ENCODE peak calls at places on chromosomes 3 and 15, in nine cellular contexts. One of them, this sample, is unnamed.

GRCh38 chr15:85351965-85352364 is 28.4 kb upstream of the AKAP13 start:
- DNase-seq in mucosa of gallbladder: no peak
- DNase-seq in SW480: no peak
- DNase-seq in GOT3: no peak
- DNase-seq in SK-MEL-5: no peak
- DNase-seq in lung: no peak
- DNase-seq in ureter: no peak
- DNase-seq in ELF-1: no peak
- DNase-seq in T follicular helper cell: no peak
- DNase-seq in this sample: no peak

GRCh38 chr15:63487076-63487757 is 17.2 kb upstream of the USP3 start:
- DNase-seq in mucosa of gallbladder: peak
- DNase-seq in SW480: peak
- DNase-seq in GOT3: peak
- DNase-seq in SK-MEL-5: peak
- DNase-seq in lung: peak
- DNase-seq in ureter: peak
- DNase-seq in ELF-1: peak
- DNase-seq in T follicular helper cell: peak
- DNase-seq in this sample: peak

GRCh38 chr15:62066663-62067447 is at the start of gene C2CD4A:
- DNase-seq in mucosa of gallbladder: peak
- DNase-seq in SW480: peak
- DNase-seq in GOT3: no peak
- DNase-seq in SK-MEL-5: no peak
- DNase-seq in lung: peak
- DNase-seq in ureter: peak
- DNase-seq in ELF-1: peak
- DNase-seq in T follicular helper cell: peak
- DNase-seq in this sample: no peak

GRCh38 chr3:107465064-107465631 is 57.6 kb upstream of the BBX start:
- DNase-seq in mucosa of gallbladder: no peak
- DNase-seq in SW480: no peak
- DNase-seq in GOT3: no peak
- DNase-seq in SK-MEL-5: no peak
- DNase-seq in lung: no peak
- DNase-seq in ureter: no peak
- DNase-seq in ELF-1: no peak
- DNase-seq in T follicular helper cell: no peak
- DNase-seq in this sample: no peak

GRCh38 chr3:102038477-102039142 is 189.3 kb downstream of the NFKBIZ start:
- DNase-seq in mucosa of gallbladder: no peak
- DNase-seq in SW480: no peak
- DNase-seq in GOT3: no peak
- DNase-seq in SK-MEL-5: no peak
- DNase-seq in lung: no peak
- DNase-seq in ureter: no peak
- DNase-seq in ELF-1: no peak
- DNase-seq in T follicular helper cell: no peak
- DNase-seq in this sample: no peak

GRCh38 chr15:31214864-31215489 is 111.7 kb upstream of the KLF13 start:
- DNase-seq in mucosa of gallbladder: peak
- DNase-seq in SW480: no peak
- DNase-seq in GOT3: no peak
- DNase-seq in SK-MEL-5: no peak
- DNase-seq in lung: peak
- DNase-seq in ureter: peak
- DNase-seq in ELF-1: no peak
- DNase-seq in T follicular helper cell: no peak
- DNase-seq in this sample: peak

GRCh38 chr15:34223904-34224596 is 766 bp upstream of the EMC4 start:
- DNase-seq in mucosa of gallbladder: no peak
- DNase-seq in SW480: no peak
- DNase-seq in GOT3: no peak
- DNase-seq in SK-MEL-5: peak
- DNase-seq in lung: no peak
- DNase-seq in ureter: no peak
- DNase-seq in ELF-1: peak
- DNase-seq in T follicular helper cell: no peak
- DNase-seq in this sample: no peak

GRCh38 chr3:190941694-190942280 is 79.3 kb upstream of the GMNC start:
- DNase-seq in mucosa of gallbladder: no peak
- DNase-seq in SW480: no peak
- DNase-seq in GOT3: no peak
- DNase-seq in SK-MEL-5: no peak
- DNase-seq in lung: no peak
- DNase-seq in ureter: no peak
- DNase-seq in ELF-1: no peak
- DNase-seq in T follicular helper cell: no peak
- DNase-seq in this sample: no peak

GRCh38 chr3:10344147-10344943 is 23.4 kb upstream of the SEC13 start:
- DNase-seq in mucosa of gallbladder: peak
- DNase-seq in SW480: peak
- DNase-seq in GOT3: no peak
- DNase-seq in SK-MEL-5: peak
- DNase-seq in lung: no peak
- DNase-seq in ureter: no peak
- DNase-seq in ELF-1: peak
- DNase-seq in T follicular helper cell: peak
- DNase-seq in this sample: no peak

GRCh38 chr15:101127503-101128076 is 124.3 kb downstream of the CHSY1 start:
- DNase-seq in mucosa of gallbladder: peak
- DNase-seq in SW480: no peak
- DNase-seq in GOT3: no peak
- DNase-seq in SK-MEL-5: no peak
- DNase-seq in lung: peak
- DNase-seq in ureter: peak
- DNase-seq in ELF-1: no peak
- DNase-seq in T follicular helper cell: no peak
- DNase-seq in this sample: peak

GRCh38 chr3:112132975-112133448 is at the start of gene GCSAM:
- DNase-seq in mucosa of gallbladder: peak
- DNase-seq in SW480: no peak
- DNase-seq in GOT3: no peak
- DNase-seq in SK-MEL-5: no peak
- DNase-seq in lung: peak
- DNase-seq in ureter: peak
- DNase-seq in ELF-1: no peak
- DNase-seq in T follicular helper cell: peak
- DNase-seq in this sample: no peak

GRCh38 chr15:65824031-65824743 is 32.1 kb upstream of the DENND4A start:
- DNase-seq in mucosa of gallbladder: peak
- DNase-seq in SW480: peak
- DNase-seq in GOT3: no peak
- DNase-seq in SK-MEL-5: peak
- DNase-seq in lung: peak
- DNase-seq in ureter: no peak
- DNase-seq in ELF-1: peak
- DNase-seq in T follicular helper cell: no peak
- DNase-seq in this sample: peak

GRCh38 chr3:111538687-111539086 is 3.3 kb upstream of the CD96 start:
- DNase-seq in mucosa of gallbladder: no peak
- DNase-seq in SW480: peak
- DNase-seq in GOT3: no peak
- DNase-seq in SK-MEL-5: no peak
- DNase-seq in lung: no peak
- DNase-seq in ureter: no peak
- DNase-seq in ELF-1: no peak
- DNase-seq in T follicular helper cell: no peak
- DNase-seq in this sample: no peak

GRCh38 chr3:157785071-157785826 is 282.0 kb upstream of the VEPH1 start:
- DNase-seq in mucosa of gallbladder: no peak
- DNase-seq in SW480: peak
- DNase-seq in GOT3: peak
- DNase-seq in SK-MEL-5: peak
- DNase-seq in lung: no peak
- DNase-seq in ureter: no peak
- DNase-seq in ELF-1: peak
- DNase-seq in T follicular helper cell: no peak
- DNase-seq in this sample: no peak

GRCh38 chr15:55372701-55373440 is 35.3 kb downstream of the CCPG1 start:
- DNase-seq in mucosa of gallbladder: no peak
- DNase-seq in SW480: no peak
- DNase-seq in GOT3: no peak
- DNase-seq in SK-MEL-5: no peak
- DNase-seq in lung: no peak
- DNase-seq in ureter: no peak
- DNase-seq in ELF-1: no peak
- DNase-seq in T follicular helper cell: no peak
- DNase-seq in this sample: no peak

GRCh38 chr3:129694228-129694627 is 87.8 kb upstream of the PLXND1 start:
- DNase-seq in mucosa of gallbladder: no peak
- DNase-seq in SW480: no peak
- DNase-seq in GOT3: no peak
- DNase-seq in SK-MEL-5: no peak
- DNase-seq in lung: no peak
- DNase-seq in ureter: no peak
- DNase-seq in ELF-1: peak
- DNase-seq in T follicular helper cell: no peak
- DNase-seq in this sample: no peak

GRCh38 chr3:48086736-48087470 is 70.7 kb upstream of the MAP4 start:
- DNase-seq in mucosa of gallbladder: no peak
- DNase-seq in SW480: no peak
- DNase-seq in GOT3: no peak
- DNase-seq in SK-MEL-5: no peak
- DNase-seq in lung: no peak
- DNase-seq in ureter: no peak
- DNase-seq in ELF-1: no peak
- DNase-seq in T follicular helper cell: no peak
- DNase-seq in this sample: no peak

GRCh38 chr3:4533489-4534443 is 40.6 kb downstream of the ITPR1 start:
- DNase-seq in mucosa of gallbladder: peak
- DNase-seq in SW480: no peak
- DNase-seq in GOT3: no peak
- DNase-seq in SK-MEL-5: no peak
- DNase-seq in lung: peak
- DNase-seq in ureter: peak
- DNase-seq in ELF-1: peak
- DNase-seq in T follicular helper cell: no peak
- DNase-seq in this sample: no peak

GRCh38 chr3:170765419-170766078 is 104.4 kb downstream of the RPL22L1 start:
- DNase-seq in mucosa of gallbladder: peak
- DNase-seq in SW480: peak
- DNase-seq in GOT3: no peak
- DNase-seq in SK-MEL-5: peak
- DNase-seq in lung: no peak
- DNase-seq in ureter: no peak
- DNase-seq in ELF-1: no peak
- DNase-seq in T follicular helper cell: no peak
- DNase-seq in this sample: no peak

GRCh38 chr3:12661926-12662592 is 1.9 kb downstream of the RAF1 start:
- DNase-seq in mucosa of gallbladder: no peak
- DNase-seq in SW480: no peak
- DNase-seq in GOT3: no peak
- DNase-seq in SK-MEL-5: no peak
- DNase-seq in lung: no peak
- DNase-seq in ureter: no peak
- DNase-seq in ELF-1: no peak
- DNase-seq in T follicular helper cell: no peak
- DNase-seq in this sample: peak

GRCh38 chr3:38548154-38548931 is 52.2 kb downstream of the EXOG start:
- DNase-seq in mucosa of gallbladder: no peak
- DNase-seq in SW480: peak
- DNase-seq in GOT3: no peak
- DNase-seq in SK-MEL-5: no peak
- DNase-seq in lung: no peak
- DNase-seq in ureter: no peak
- DNase-seq in ELF-1: peak
- DNase-seq in T follicular helper cell: no peak
- DNase-seq in this sample: peak

GRCh38 chr3:186683996-186684395 is 18.2 kb downstream of the HRG start:
- DNase-seq in mucosa of gallbladder: no peak
- DNase-seq in SW480: no peak
- DNase-seq in GOT3: no peak
- DNase-seq in SK-MEL-5: no peak
- DNase-seq in lung: no peak
- DNase-seq in ureter: no peak
- DNase-seq in ELF-1: peak
- DNase-seq in T follicular helper cell: no peak
- DNase-seq in this sample: no peak

GRCh38 chr3:14001136-14001535 is 121.3 kb upstream of the WNT7A start:
- DNase-seq in mucosa of gallbladder: no peak
- DNase-seq in SW480: peak
- DNase-seq in GOT3: no peak
- DNase-seq in SK-MEL-5: no peak
- DNase-seq in lung: no peak
- DNase-seq in ureter: no peak
- DNase-seq in ELF-1: no peak
- DNase-seq in T follicular helper cell: no peak
- DNase-seq in this sample: no peak

GRCh38 chr15:63945005-63945788 is 101.1 kb downstream of the DAPK2 start:
- DNase-seq in mucosa of gallbladder: peak
- DNase-seq in SW480: peak
- DNase-seq in GOT3: no peak
- DNase-seq in SK-MEL-5: peak
- DNase-seq in lung: peak
- DNase-seq in ureter: peak
- DNase-seq in ELF-1: peak
- DNase-seq in T follicular helper cell: peak
- DNase-seq in this sample: peak

GRCh38 chr15:71678191-71678590 is 132.2 kb upstream of the NR2E3 start:
- DNase-seq in mucosa of gallbladder: no peak
- DNase-seq in SW480: no peak
- DNase-seq in GOT3: no peak
- DNase-seq in SK-MEL-5: no peak
- DNase-seq in lung: no peak
- DNase-seq in ureter: no peak
- DNase-seq in ELF-1: no peak
- DNase-seq in T follicular helper cell: no peak
- DNase-seq in this sample: no peak

GRCh38 chr3:21962456-21962855 is 211.4 kb upstream of the ZNF385D start:
- DNase-seq in mucosa of gallbladder: no peak
- DNase-seq in SW480: no peak
- DNase-seq in GOT3: no peak
- DNase-seq in SK-MEL-5: no peak
- DNase-seq in lung: no peak
- DNase-seq in ureter: no peak
- DNase-seq in ELF-1: no peak
- DNase-seq in T follicular helper cell: no peak
- DNase-seq in this sample: no peak

GRCh38 chr3:177283983-177284382 is 86.7 kb upstream of the TBL1XR1 start:
- DNase-seq in mucosa of gallbladder: no peak
- DNase-seq in SW480: peak
- DNase-seq in GOT3: no peak
- DNase-seq in SK-MEL-5: no peak
- DNase-seq in lung: no peak
- DNase-seq in ureter: no peak
- DNase-seq in ELF-1: no peak
- DNase-seq in T follicular helper cell: no peak
- DNase-seq in this sample: no peak

GRCh38 chr15:85116494-85116893 is 134.8 kb downstream of the PDE8A start:
- DNase-seq in mucosa of gallbladder: no peak
- DNase-seq in SW480: no peak
- DNase-seq in GOT3: no peak
- DNase-seq in SK-MEL-5: no peak
- DNase-seq in lung: no peak
- DNase-seq in ureter: no peak
- DNase-seq in ELF-1: no peak
- DNase-seq in T follicular helper cell: no peak
- DNase-seq in this sample: no peak

This sample was measured in right atrium auricular region.